ENCODE peak calls at places on chromosomes 16 and 17, in six cellular contexts. E, G, A, N, B and W are unnamed samples.

GRCh38 chr17:43719578-43719977 is 39.0 kb downstream of the SOST start:
- DNase-seq in N (no peak), A (no peak), E (no peak), G (no peak), B (no peak), W (no peak)

GRCh38 chr17:73469311-73469710 is 157.5 kb upstream of the CDC42EP4 start:
- DNase-seq in E (no peak), G (no peak), B (no peak), N (no peak), A (no peak), W (no peak)

GRCh38 chr16:30521476-30521872 is 4.9 kb downstream of the ZNF768 start:
- DNase-seq in G (no peak), A (no peak), N (no peak), E (no peak), B (no peak), W (no peak)

GRCh38 chr16:23026777-23027362 is 122.4 kb downstream of the USP31 start:
- DNase-seq in B (no peak), N (no peak), E (no peak), A (no peak), G (no peak), W (peak)

GRCh38 chr16:73610160-73610559 is 562.2 kb upstream of the ZFHX3 start:
- DNase-seq in E (no peak), B (no peak), N (no peak), A (no peak), G (peak), W (no peak)

GRCh38 chr16:48157794-48158193 is 2.0 kb upstream of the ABCC12 start:
- DNase-seq in E (no peak), B (no peak), N (no peak), A (no peak), G (no peak), W (no peak)

GRCh38 chr16:50123417-50123816 is 29.7 kb upstream of the TENT4B start:
- DNase-seq in A (no peak), N (no peak), B (no peak), G (no peak), E (no peak), W (no peak)

GRCh38 chr17:63395075-63395815 is 50.9 kb downstream of the CYB561 start:
- DNase-seq in E (no peak), G (no peak), A (no peak), N (no peak), B (no peak), W (no peak)

GRCh38 chr16:14300631-14301149 is 229.6 kb downstream of the MRTFB start:
- DNase-seq in G (peak), B (peak), A (peak), N (peak), E (no peak), W (peak)

GRCh38 chr16:84459517-84459894 is 45.0 kb downstream of the MEAK7 start:
- DNase-seq in B (no peak), N (no peak), E (no peak), G (no peak), A (no peak), W (no peak)

GRCh38 chr17:15999974-16000827 is 577 bp downstream of the TTC19 start:
- DNase-seq in N (peak), E (no peak), G (peak), B (no peak), A (no peak), W (no peak)

GRCh38 chr17:59627770-59628171 is 8.1 kb downstream of the CLTC start:
- DNase-seq in G (no peak), E (no peak), A (no peak), B (no peak), N (no peak), W (no peak)

GRCh38 chr17:79625706-79626105 is 14.9 kb upstream of the RBFOX3 start:
- DNase-seq in B (no peak), E (no peak), G (no peak), A (no peak), N (peak), W (no peak)

GRCh38 chr17:61739002-61739401 is 124.3 kb downstream of the BRIP1 start:
- DNase-seq in B (no peak), G (no peak), A (no peak), N (no peak), E (no peak), W (no peak)

GRCh38 chr17:21199856-21200255 is 14.1 kb downstream of the TMEM11 start:
- DNase-seq in G (no peak), N (no peak), A (no peak), B (no peak), E (no peak), W (no peak)

GRCh38 chr17:50986989-50987660 is 121.0 kb upstream of the TOB1 start:
- DNase-seq in A (no peak), B (no peak), N (no peak), E (no peak), G (no peak), W (no peak)

GRCh38 chr17:40915199-40915661 is 22.2 kb downstream of the KRT23 start:
- DNase-seq in N (no peak), E (no peak), G (no peak), A (no peak), B (no peak), W (no peak)

GRCh38 chr16:19338335-19338734 is 52.8 kb downstream of the CLEC19A start:
- DNase-seq in G (no peak), E (no peak), A (no peak), B (no peak), N (no peak), W (no peak)

GRCh38 chr16:85674418-85674755 is 14.4 kb downstream of the GINS2 start:
- DNase-seq in N (no peak), B (no peak), E (no peak), A (no peak), G (no peak), W (no peak)